ENCODE peak calls at places on chromosomes 2 and 18, in five cellular contexts. One of them, this sample, is unnamed.

GRCh38 chr2:105455488-105455991 is 56.7 kb upstream of the FHL2 start:
- DNase-seq in fibroblast of lung: peak
- DNase-seq in left lung: no peak
- DNase-seq in left ventricle myocardium inferior: no peak
- DNase-seq in neural progenitor cell: no peak
- DNase-seq in this sample: no peak

GRCh38 chr18:77100751-77101355 is 31.7 kb downstream of the MBP start:
- DNase-seq in fibroblast of lung: no peak
- DNase-seq in left ventricle myocardium inferior: no peak
- DNase-seq in left lung: no peak
- DNase-seq in neural progenitor cell: no peak
- DNase-seq in this sample: no peak

GRCh38 chr2:152585830-152586484 is 131.3 kb downstream of the PRPF40A start:
- DNase-seq in left ventricle myocardium inferior: no peak
- DNase-seq in neural progenitor cell: no peak
- DNase-seq in left lung: no peak
- DNase-seq in fibroblast of lung: peak
- DNase-seq in this sample: peak

GRCh38 chr2:64951306-64951953 is 37.8 kb upstream of the SLC1A4 start:
- DNase-seq in fibroblast of lung: no peak
- DNase-seq in neural progenitor cell: no peak
- DNase-seq in left ventricle myocardium inferior: no peak
- DNase-seq in left lung: no peak
- DNase-seq in this sample: no peak

GRCh38 chr2:130822766-130823165 is 13.9 kb upstream of the ARHGEF4 start:
- DNase-seq in left ventricle myocardium inferior: no peak
- DNase-seq in fibroblast of lung: no peak
- DNase-seq in left lung: no peak
- DNase-seq in neural progenitor cell: no peak
- DNase-seq in this sample: no peak

GRCh38 chr2:72006188-72006736 is 141.4 kb downstream of the CYP26B1 start:
- DNase-seq in fibroblast of lung: no peak
- DNase-seq in left lung: peak
- DNase-seq in neural progenitor cell: no peak
- DNase-seq in left ventricle myocardium inferior: no peak
- DNase-seq in this sample: no peak

GRCh38 chr2:7015007-7015950 is 98.1 kb downstream of the RNF144A start:
- DNase-seq in left lung: no peak
- DNase-seq in fibroblast of lung: no peak
- DNase-seq in neural progenitor cell: no peak
- DNase-seq in left ventricle myocardium inferior: no peak
- DNase-seq in this sample: no peak

GRCh38 chr2:14632133-14632936 is at the start of gene LRATD1:
- DNase-seq in left lung: peak
- DNase-seq in left ventricle myocardium inferior: peak
- DNase-seq in fibroblast of lung: peak
- DNase-seq in neural progenitor cell: peak
- DNase-seq in this sample: peak

GRCh38 chr2:28648147-28648546 is 103.5 kb upstream of the PPP1CB start:
- DNase-seq in left ventricle myocardium inferior: no peak
- DNase-seq in neural progenitor cell: no peak
- DNase-seq in left lung: no peak
- DNase-seq in fibroblast of lung: no peak
- DNase-seq in this sample: no peak

GRCh38 chr18:45602926-45603325 is 12.3 kb upstream of the SLC14A2 start:
- DNase-seq in fibroblast of lung: no peak
- DNase-seq in neural progenitor cell: no peak
- DNase-seq in left lung: no peak
- DNase-seq in left ventricle myocardium inferior: no peak
- DNase-seq in this sample: no peak

GRCh38 chr2:20585710-20586378 is 65.1 kb downstream of the HS1BP3 start:
- DNase-seq in left lung: peak
- DNase-seq in left ventricle myocardium inferior: peak
- DNase-seq in fibroblast of lung: no peak
- DNase-seq in neural progenitor cell: no peak
- DNase-seq in this sample: no peak

GRCh38 chr2:130728549-130729310 is at the start of gene GPR148:
- DNase-seq in fibroblast of lung: no peak
- DNase-seq in left lung: no peak
- DNase-seq in left ventricle myocardium inferior: no peak
- DNase-seq in neural progenitor cell: no peak
- DNase-seq in this sample: peak

GRCh38 chr2:138391956-138392355 is 109.6 kb upstream of the SPOPL start:
- DNase-seq in neural progenitor cell: no peak
- DNase-seq in left lung: no peak
- DNase-seq in left ventricle myocardium inferior: no peak
- DNase-seq in fibroblast of lung: no peak
- DNase-seq in this sample: no peak

GRCh38 chr18:36752929-36753865 is 75.6 kb downstream of the TPGS2 start:
- DNase-seq in neural progenitor cell: no peak
- DNase-seq in left ventricle myocardium inferior: no peak
- DNase-seq in left lung: no peak
- DNase-seq in fibroblast of lung: no peak
- DNase-seq in this sample: no peak

GRCh38 chr2:233091595-233092375 is 31.6 kb downstream of the INPP5D start:
- DNase-seq in left lung: no peak
- DNase-seq in left ventricle myocardium inferior: no peak
- DNase-seq in neural progenitor cell: no peak
- DNase-seq in fibroblast of lung: no peak
- DNase-seq in this sample: peak

GRCh38 chr18:13453714-13454113 is 235.2 kb downstream of the LDLRAD4 start:
- DNase-seq in neural progenitor cell: no peak
- DNase-seq in left lung: no peak
- DNase-seq in left ventricle myocardium inferior: no peak
- DNase-seq in fibroblast of lung: no peak
- DNase-seq in this sample: peak

GRCh38 chr2:118973542-118973951 is 31.6 kb downstream of the MARCO start:
- DNase-seq in neural progenitor cell: no peak
- DNase-seq in left ventricle myocardium inferior: peak
- DNase-seq in left lung: no peak
- DNase-seq in fibroblast of lung: no peak
- DNase-seq in this sample: no peak

GRCh38 chr18:22902093-22902492 is 31.0 kb upstream of the RBBP8 start:
- DNase-seq in neural progenitor cell: no peak
- DNase-seq in left lung: no peak
- DNase-seq in fibroblast of lung: no peak
- DNase-seq in left ventricle myocardium inferior: no peak
- DNase-seq in this sample: no peak
- TF ChIP-seq CTCF in neural progenitor cell: no peak
- TF ChIP-seq CTCF in left lung: no peak
- TF ChIP-seq CTCF in fibroblast of lung: no peak
- TF ChIP-seq CTCF in left ventricle myocardium inferior: no peak
- TF ChIP-seq CTCF in this sample: no peak

GRCh38 chr2:120959426-120959825 is 223.8 kb downstream of the GLI2 start:
- DNase-seq in left lung: peak
- DNase-seq in neural progenitor cell: no peak
- DNase-seq in left ventricle myocardium inferior: peak
- DNase-seq in fibroblast of lung: no peak
- DNase-seq in this sample: no peak

GRCh38 chr2:120957905-120958304 is 222.2 kb downstream of the GLI2 start:
- DNase-seq in left ventricle myocardium inferior: peak
- DNase-seq in fibroblast of lung: no peak
- DNase-seq in neural progenitor cell: no peak
- DNase-seq in left lung: peak
- DNase-seq in this sample: no peak

GRCh38 chr2:120956486-120957156 is 221.0 kb downstream of the GLI2 start:
- DNase-seq in neural progenitor cell: no peak
- DNase-seq in left lung: peak
- DNase-seq in fibroblast of lung: no peak
- DNase-seq in left ventricle myocardium inferior: no peak
- DNase-seq in this sample: no peak

GRCh38 chr2:120960994-120961393 is 225.3 kb downstream of the GLI2 start:
- DNase-seq in left lung: no peak
- DNase-seq in neural progenitor cell: no peak
- DNase-seq in fibroblast of lung: no peak
- DNase-seq in left ventricle myocardium inferior: no peak
- DNase-seq in this sample: no peak

DNA sequence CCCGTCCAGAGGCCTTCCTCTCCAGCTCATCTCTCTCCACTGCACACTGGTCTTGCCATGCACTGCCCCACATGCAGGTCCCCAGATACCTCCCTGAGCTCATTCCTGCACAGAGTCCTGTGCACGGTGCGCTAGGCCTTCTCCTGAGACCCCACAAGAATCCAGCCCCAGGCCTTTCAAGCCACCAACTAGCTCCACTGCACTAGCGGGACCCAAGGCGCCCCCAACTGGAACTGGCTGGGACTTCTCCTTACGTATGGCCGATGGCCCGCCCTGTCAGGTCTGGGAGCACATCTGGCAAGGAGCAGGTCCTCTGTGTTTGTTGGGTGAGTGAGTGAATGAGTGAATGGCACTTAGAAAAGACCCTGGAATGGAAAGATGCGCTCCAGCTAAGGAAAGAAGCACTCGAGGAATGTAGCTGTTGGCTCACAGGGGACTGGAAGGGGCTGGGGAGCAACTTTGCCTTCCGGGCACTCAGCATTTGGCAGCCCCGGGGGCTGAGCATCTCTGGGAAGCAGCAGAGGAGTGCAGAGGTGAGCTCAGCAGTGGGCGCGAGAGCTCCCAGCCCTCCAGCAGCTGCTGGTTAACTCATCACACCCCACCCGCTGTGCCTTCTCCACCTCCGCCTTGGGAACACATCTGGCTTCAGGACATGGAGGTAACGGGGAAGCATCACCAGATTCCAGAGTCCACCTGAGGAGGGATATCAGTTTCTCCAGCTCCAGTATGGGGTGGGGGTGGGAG is 223.1 kb downstream of the GLI2 start:
- DNase-seq in left lung: peak
- DNase-seq in fibroblast of lung: no peak
- DNase-seq in neural progenitor cell: peak
- DNase-seq in left ventricle myocardium inferior: no peak
- DNase-seq in this sample: no peak
- H3K27ac ChIP-seq in left lung: no peak
- H3K27ac ChIP-seq in fibroblast of lung: no peak
- H3K27ac ChIP-seq in neural progenitor cell: no peak
- H3K27ac ChIP-seq in left ventricle myocardium inferior: no peak
- H3K27ac ChIP-seq in this sample: no peak

GRCh38 chr2:240997141-240997855 is 1.1 kb upstream of the SNED1 start:
- DNase-seq in left ventricle myocardium inferior: peak
- DNase-seq in neural progenitor cell: no peak
- DNase-seq in fibroblast of lung: peak
- DNase-seq in left lung: peak
- DNase-seq in this sample: no peak
- H3K4me3 ChIP-seq in left ventricle myocardium inferior: peak
- H3K4me3 ChIP-seq in neural progenitor cell: no peak
- H3K4me3 ChIP-seq in fibroblast of lung: peak
- H3K4me3 ChIP-seq in left lung: no peak
- H3K4me3 ChIP-seq in this sample: peak

GRCh38 chr2:23485841-23486395 is 100.9 kb downstream of the KLHL29 start:
- DNase-seq in fibroblast of lung: no peak
- DNase-seq in neural progenitor cell: no peak
- DNase-seq in left ventricle myocardium inferior: no peak
- DNase-seq in left lung: no peak
- DNase-seq in this sample: no peak
- TF ChIP-seq CTCF in fibroblast of lung: no peak
- TF ChIP-seq CTCF in neural progenitor cell: no peak
- TF ChIP-seq CTCF in left ventricle myocardium inferior: no peak
- TF ChIP-seq CTCF in left lung: no peak
- TF ChIP-seq CTCF in this sample: no peak

GRCh38 chr2:26852405-26853348 is 4.7 kb downstream of the DPYSL5 start:
- DNase-seq in fibroblast of lung: no peak
- DNase-seq in neural progenitor cell: peak
- DNase-seq in left lung: no peak
- DNase-seq in left ventricle myocardium inferior: no peak
- DNase-seq in this sample: no peak
- H3K27ac ChIP-seq in fibroblast of lung: no peak
- H3K27ac ChIP-seq in neural progenitor cell: no peak
- H3K27ac ChIP-seq in left lung: no peak
- H3K27ac ChIP-seq in left ventricle myocardium inferior: no peak
- H3K27ac ChIP-seq in this sample: peak

DNA sequence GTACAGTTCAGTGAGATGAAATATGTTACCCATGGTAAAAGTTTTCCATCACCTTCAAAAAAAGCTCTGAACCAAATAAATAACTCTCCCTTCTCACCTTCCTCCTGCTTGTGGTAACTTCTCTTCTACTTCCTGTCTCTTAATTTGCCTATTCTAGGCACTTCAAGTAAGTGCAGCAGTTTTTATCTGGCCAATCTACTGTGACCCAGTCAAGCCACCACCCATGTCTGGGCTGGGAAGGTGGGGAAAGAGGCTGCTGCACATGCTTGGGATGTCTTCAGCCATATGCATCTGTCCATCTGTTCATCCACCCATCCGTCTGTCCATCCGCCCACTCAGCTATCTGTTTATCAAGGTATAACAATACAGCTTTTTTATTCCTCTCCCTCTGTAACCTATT is 31.6 kb downstream of the ZNF532 start:
- DNase-seq in left ventricle myocardium inferior: no peak
- DNase-seq in neural progenitor cell: no peak
- DNase-seq in left lung: no peak
- DNase-seq in fibroblast of lung: no peak
- DNase-seq in this sample: no peak
- H3K4me3 ChIP-seq in left ventricle myocardium inferior: no peak
- H3K4me3 ChIP-seq in neural progenitor cell: no peak
- H3K4me3 ChIP-seq in left lung: no peak
- H3K4me3 ChIP-seq in fibroblast of lung: no peak
- H3K4me3 ChIP-seq in this sample: no peak